ENCODE peak calls at places on chromosomes 11 and 22, in ten cellular contexts. One of them, this sample, is unnamed. For H3K9me3, the result is how much of the 10 kb centered on the place peaks cover.

GRCh38 chr22:49699476-49699875 is 128.2 kb downstream of the BRD1 start:
- DNase-seq in SJSA1: no peak
- DNase-seq in esophagus muscularis mucosa: no peak
- DNase-seq in kidney: no peak
- DNase-seq in hepatocyte: no peak
- DNase-seq in mammary epithelial cell: no peak
- DNase-seq in upper lobe of right lung: no peak
- DNase-seq in ascending aorta: peak
- DNase-seq in astrocyte: no peak
- DNase-seq in A549: no peak
- DNase-seq in this sample: no peak

GRCh38 chr11:65210748-65211147 is 29.0 kb downstream of the CAPN1 start:
- DNase-seq in SJSA1: no peak
- DNase-seq in esophagus muscularis mucosa: no peak
- DNase-seq in kidney: no peak
- DNase-seq in hepatocyte: no peak
- DNase-seq in mammary epithelial cell: no peak
- DNase-seq in upper lobe of right lung: no peak
- DNase-seq in ascending aorta: peak
- DNase-seq in astrocyte: no peak
- DNase-seq in A549: no peak
- DNase-seq in this sample: no peak

GRCh38 chr11:90294091-90294490 is 71.2 kb upstream of the CHORDC1 start:
- DNase-seq in SJSA1: no peak
- DNase-seq in esophagus muscularis mucosa: no peak
- DNase-seq in kidney: no peak
- DNase-seq in hepatocyte: no peak
- DNase-seq in mammary epithelial cell: no peak
- DNase-seq in upper lobe of right lung: no peak
- DNase-seq in ascending aorta: no peak
- DNase-seq in astrocyte: no peak
- DNase-seq in A549: no peak
- DNase-seq in this sample: no peak

GRCh38 chr11:125938418-125938817 is 7.4 kb upstream of the VSIG10L2 start:
- DNase-seq in SJSA1: no peak
- DNase-seq in esophagus muscularis mucosa: no peak
- DNase-seq in kidney: no peak
- DNase-seq in hepatocyte: no peak
- DNase-seq in mammary epithelial cell: no peak
- DNase-seq in upper lobe of right lung: peak
- DNase-seq in ascending aorta: no peak
- DNase-seq in astrocyte: no peak
- DNase-seq in A549: no peak
- DNase-seq in this sample: no peak

GRCh38 chr11:115990004-115990447 is 485.8 kb upstream of the CADM1 start:
- DNase-seq in SJSA1: no peak
- DNase-seq in esophagus muscularis mucosa: peak
- DNase-seq in kidney: no peak
- DNase-seq in hepatocyte: peak
- DNase-seq in mammary epithelial cell: no peak
- DNase-seq in upper lobe of right lung: peak
- DNase-seq in ascending aorta: no peak
- DNase-seq in astrocyte: no peak
- DNase-seq in A549: no peak
- DNase-seq in this sample: peak

GRCh38 chr11:99554232-99554903 is 533.6 kb downstream of the CNTN5 start:
- DNase-seq in SJSA1: no peak
- DNase-seq in esophagus muscularis mucosa: no peak
- DNase-seq in kidney: no peak
- DNase-seq in hepatocyte: no peak
- DNase-seq in mammary epithelial cell: no peak
- DNase-seq in upper lobe of right lung: no peak
- DNase-seq in ascending aorta: no peak
- DNase-seq in astrocyte: no peak
- DNase-seq in A549: no peak
- DNase-seq in this sample: no peak

GRCh38 chr11:131544591-131544990 is 174.2 kb downstream of the NTM start:
- DNase-seq in SJSA1: no peak
- DNase-seq in esophagus muscularis mucosa: no peak
- DNase-seq in kidney: no peak
- DNase-seq in hepatocyte: no peak
- DNase-seq in mammary epithelial cell: no peak
- DNase-seq in upper lobe of right lung: no peak
- DNase-seq in ascending aorta: no peak
- DNase-seq in astrocyte: no peak
- DNase-seq in A549: no peak
- DNase-seq in this sample: no peak

GRCh38 chr11:30435488-30435887 is 112.6 kb downstream of the ARL14EP start:
- DNase-seq in SJSA1: no peak
- DNase-seq in esophagus muscularis mucosa: no peak
- DNase-seq in kidney: no peak
- DNase-seq in hepatocyte: no peak
- DNase-seq in mammary epithelial cell: no peak
- DNase-seq in upper lobe of right lung: no peak
- DNase-seq in ascending aorta: no peak
- DNase-seq in astrocyte: no peak
- DNase-seq in A549: no peak
- DNase-seq in this sample: no peak

GRCh38 chr22:35835998-35836691 is 118.5 kb downstream of the APOL5 start:
- DNase-seq in SJSA1: peak
- DNase-seq in esophagus muscularis mucosa: no peak
- DNase-seq in kidney: no peak
- DNase-seq in hepatocyte: peak
- DNase-seq in mammary epithelial cell: peak
- DNase-seq in upper lobe of right lung: no peak
- DNase-seq in ascending aorta: no peak
- DNase-seq in astrocyte: peak
- DNase-seq in A549: peak
- DNase-seq in this sample: peak

GRCh38 chr11:71252782-71253730 is 679 bp upstream of the SHANK2 start:
- DNase-seq in SJSA1: peak
- DNase-seq in esophagus muscularis mucosa: no peak
- DNase-seq in kidney: no peak
- DNase-seq in hepatocyte: peak
- DNase-seq in mammary epithelial cell: no peak
- DNase-seq in upper lobe of right lung: peak
- DNase-seq in ascending aorta: no peak
- DNase-seq in astrocyte: peak
- DNase-seq in A549: peak
- DNase-seq in this sample: no peak

GRCh38 chr11:8720376-8720775 is 37.8 kb downstream of the RPL27A start:
- DNase-seq in SJSA1: no peak
- DNase-seq in esophagus muscularis mucosa: no peak
- DNase-seq in kidney: no peak
- DNase-seq in hepatocyte: no peak
- DNase-seq in mammary epithelial cell: no peak
- DNase-seq in upper lobe of right lung: no peak
- DNase-seq in ascending aorta: no peak
- DNase-seq in astrocyte: no peak
- DNase-seq in A549: no peak
- DNase-seq in this sample: no peak

GRCh38 chr22:48371391-48371790 is 1456.3 kb downstream of the BRD1 start:
- DNase-seq in SJSA1: no peak
- DNase-seq in esophagus muscularis mucosa: no peak
- DNase-seq in kidney: no peak
- DNase-seq in hepatocyte: no peak
- DNase-seq in mammary epithelial cell: no peak
- DNase-seq in upper lobe of right lung: no peak
- DNase-seq in ascending aorta: peak
- DNase-seq in astrocyte: no peak
- DNase-seq in A549: no peak
- DNase-seq in this sample: no peak

GRCh38 chr22:48372395-48372794 is 1455.3 kb downstream of the BRD1 start:
- DNase-seq in SJSA1: no peak
- DNase-seq in esophagus muscularis mucosa: no peak
- DNase-seq in kidney: no peak
- DNase-seq in hepatocyte: no peak
- DNase-seq in mammary epithelial cell: no peak
- DNase-seq in upper lobe of right lung: no peak
- DNase-seq in ascending aorta: peak
- DNase-seq in astrocyte: no peak
- DNase-seq in A549: no peak
- DNase-seq in this sample: no peak

GRCh38 chr22:48369789-48370507 is 1457.7 kb downstream of the BRD1 start:
- DNase-seq in SJSA1: peak
- DNase-seq in esophagus muscularis mucosa: no peak
- DNase-seq in kidney: no peak
- DNase-seq in hepatocyte: peak
- DNase-seq in mammary epithelial cell: no peak
- DNase-seq in upper lobe of right lung: no peak
- DNase-seq in ascending aorta: peak
- DNase-seq in astrocyte: no peak
- DNase-seq in A549: peak
- DNase-seq in this sample: no peak

GRCh38 chr22:48368975-48369525 is 1458.6 kb downstream of the BRD1 start:
- DNase-seq in SJSA1: no peak
- DNase-seq in esophagus muscularis mucosa: no peak
- DNase-seq in kidney: no peak
- DNase-seq in hepatocyte: no peak
- DNase-seq in mammary epithelial cell: no peak
- DNase-seq in upper lobe of right lung: no peak
- DNase-seq in ascending aorta: peak
- DNase-seq in astrocyte: no peak
- DNase-seq in A549: no peak
- DNase-seq in this sample: no peak

DNA sequence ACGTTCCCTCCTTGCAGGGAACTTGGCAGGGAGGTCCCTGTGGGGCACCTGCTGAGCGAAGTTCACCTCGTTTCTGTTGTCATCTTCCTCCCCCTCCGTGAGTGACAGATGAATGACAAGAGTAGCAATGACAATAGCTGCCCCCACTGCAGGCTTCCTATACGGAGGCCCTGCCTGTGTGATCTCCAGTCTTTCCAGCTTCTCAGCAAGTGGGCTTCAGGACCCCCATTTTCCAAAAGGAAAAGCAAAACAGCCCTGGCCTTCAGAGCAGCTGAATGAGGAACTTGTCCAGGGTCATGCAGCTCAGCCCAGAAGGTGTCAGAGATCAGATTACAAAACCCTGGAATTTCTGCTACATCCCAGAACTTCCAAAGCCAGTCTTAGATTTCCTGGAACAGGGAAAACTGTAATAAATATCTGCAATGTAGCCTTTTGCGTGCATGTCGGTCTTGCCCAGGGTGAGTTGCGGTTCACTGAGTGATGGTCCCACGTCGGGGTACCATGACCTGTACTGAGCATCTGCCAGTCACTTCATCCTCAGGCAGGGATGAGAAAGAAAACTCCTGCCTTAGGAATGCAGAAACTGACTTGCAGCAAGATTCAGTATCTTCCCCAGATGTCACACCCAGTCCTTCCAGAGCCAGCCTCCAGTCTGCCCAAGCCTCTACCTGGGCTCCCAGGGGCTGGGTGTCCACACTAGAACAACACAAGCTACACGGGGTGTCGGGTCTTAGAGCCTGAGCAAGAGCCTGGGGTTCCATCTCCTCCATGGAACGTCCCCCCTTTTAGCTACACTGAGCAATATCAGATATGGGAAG is 1457.0 kb downstream of the BRD1 start:
- DNase-seq in SJSA1: peak
- DNase-seq in esophagus muscularis mucosa: no peak
- DNase-seq in kidney: no peak
- DNase-seq in hepatocyte: no peak
- DNase-seq in mammary epithelial cell: no peak
- DNase-seq in upper lobe of right lung: no peak
- DNase-seq in ascending aorta: peak
- DNase-seq in astrocyte: no peak
- DNase-seq in A549: peak
- DNase-seq in this sample: no peak
- H3K9me3 ChIP-seq in SJSA1: under half
- H3K9me3 ChIP-seq in esophagus muscularis mucosa: under half
- H3K9me3 ChIP-seq in kidney: under half
- H3K9me3 ChIP-seq in hepatocyte: under half
- H3K9me3 ChIP-seq in mammary epithelial cell: under half
- H3K9me3 ChIP-seq in upper lobe of right lung: under half
- H3K9me3 ChIP-seq in ascending aorta: under half
- H3K9me3 ChIP-seq in astrocyte: under half
- H3K9me3 ChIP-seq in A549: under half
- H3K9me3 ChIP-seq in this sample: under half

DNA sequence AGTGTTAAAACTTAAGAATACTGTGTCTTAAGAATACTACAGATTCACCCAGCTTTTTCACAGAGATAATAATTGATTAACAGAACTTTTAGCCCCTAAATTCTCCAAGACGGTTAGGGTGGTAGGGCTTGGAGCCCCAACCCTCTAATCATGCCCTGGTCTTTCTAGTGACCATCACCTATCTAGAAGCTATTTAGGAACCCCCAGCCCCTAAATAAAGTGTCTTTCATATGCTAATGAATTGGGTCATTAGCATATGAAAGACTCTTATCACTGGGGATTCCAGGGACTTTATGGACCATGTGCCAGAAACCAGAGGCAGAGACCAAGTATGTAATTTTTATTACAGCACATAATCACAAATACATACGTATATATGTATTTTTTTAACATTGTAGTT is 999.7 kb upstream of the RAG2 start:
- DNase-seq in SJSA1: no peak
- DNase-seq in esophagus muscularis mucosa: no peak
- DNase-seq in kidney: no peak
- DNase-seq in hepatocyte: no peak
- DNase-seq in mammary epithelial cell: no peak
- DNase-seq in upper lobe of right lung: no peak
- DNase-seq in ascending aorta: no peak
- DNase-seq in astrocyte: no peak
- DNase-seq in A549: no peak
- DNase-seq in this sample: no peak
- H3K9me3 ChIP-seq in SJSA1: under half
- H3K9me3 ChIP-seq in esophagus muscularis mucosa: under half
- H3K9me3 ChIP-seq in kidney: under half
- H3K9me3 ChIP-seq in hepatocyte: under half
- H3K9me3 ChIP-seq in mammary epithelial cell: under half
- H3K9me3 ChIP-seq in upper lobe of right lung: under half
- H3K9me3 ChIP-seq in ascending aorta: under half
- H3K9me3 ChIP-seq in astrocyte: under half
- H3K9me3 ChIP-seq in A549: under half
- H3K9me3 ChIP-seq in this sample: under half

DNA sequence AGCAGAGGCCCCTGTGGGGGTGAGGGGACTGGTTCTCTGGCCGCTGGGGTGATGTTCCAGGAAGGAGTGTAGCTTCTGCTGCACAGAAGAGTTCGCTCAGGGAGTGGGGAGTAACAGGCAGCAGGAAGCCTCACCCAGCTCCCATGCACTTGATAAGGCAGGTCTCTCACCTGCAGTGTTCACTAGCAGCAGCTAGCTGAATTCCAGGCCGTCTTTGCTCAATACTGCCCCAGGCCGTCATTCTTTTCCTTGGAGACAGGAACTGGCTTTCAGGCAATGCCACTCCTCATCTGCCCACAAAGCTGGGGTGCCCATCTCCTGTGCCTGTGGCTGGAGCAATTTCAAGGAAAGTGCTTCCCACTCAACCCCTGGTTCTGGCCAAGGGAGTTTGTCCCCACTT is 66.1 kb downstream of the ARHGAP42 start:
- DNase-seq in SJSA1: no peak
- DNase-seq in esophagus muscularis mucosa: no peak
- DNase-seq in kidney: no peak
- DNase-seq in hepatocyte: peak
- DNase-seq in mammary epithelial cell: peak
- DNase-seq in upper lobe of right lung: no peak
- DNase-seq in ascending aorta: no peak
- DNase-seq in astrocyte: no peak
- DNase-seq in A549: no peak
- DNase-seq in this sample: no peak
- H3K9me3 ChIP-seq in SJSA1: under half
- H3K9me3 ChIP-seq in esophagus muscularis mucosa: under half
- H3K9me3 ChIP-seq in kidney: under half
- H3K9me3 ChIP-seq in hepatocyte: under half
- H3K9me3 ChIP-seq in mammary epithelial cell: under half
- H3K9me3 ChIP-seq in upper lobe of right lung: under half
- H3K9me3 ChIP-seq in ascending aorta: under half
- H3K9me3 ChIP-seq in astrocyte: under half
- H3K9me3 ChIP-seq in A549: under half
- H3K9me3 ChIP-seq in this sample: under half

GRCh38 chr11:2649400-2649799 is 50.4 kb downstream of the KCNQ1OT1 start:
- DNase-seq in SJSA1: no peak
- DNase-seq in esophagus muscularis mucosa: no peak
- DNase-seq in kidney: no peak
- DNase-seq in hepatocyte: no peak
- DNase-seq in mammary epithelial cell: no peak
- DNase-seq in upper lobe of right lung: no peak
- DNase-seq in ascending aorta: no peak
- DNase-seq in astrocyte: no peak
- DNase-seq in A549: no peak
- DNase-seq in this sample: no peak
- H3K9me3 ChIP-seq in SJSA1: half or more
- H3K9me3 ChIP-seq in esophagus muscularis mucosa: half or more
- H3K9me3 ChIP-seq in kidney: half or more
- H3K9me3 ChIP-seq in hepatocyte: half or more
- H3K9me3 ChIP-seq in mammary epithelial cell: under half
- H3K9me3 ChIP-seq in upper lobe of right lung: under half
- H3K9me3 ChIP-seq in ascending aorta: half or more
- H3K9me3 ChIP-seq in astrocyte: half or more
- H3K9me3 ChIP-seq in A549: half or more
- H3K9me3 ChIP-seq in this sample: under half

This sample was measured in right cardiac atrium.